ENCODE peak calls at places on chromosomes 1 and 21, in seven cellular contexts. One of them, this sample, is unnamed.

GRCh38 chr21:45611296-45611695 is 32.2 kb upstream of the PCBP3 start:
- DNase-seq in NCI-H345: no peak
- DNase-seq in AG08395: no peak
- DNase-seq in GM20000: no peak
- DNase-seq in CD8-positive, alpha-beta memory T cell: no peak
- DNase-seq in HFF-Myc: no peak
- DNase-seq in activated CD4-positive, alpha-beta T cell treated with anti-CD3 and anti-CD28 coated beads, Interleukin-2, amount 50 U/mL, for 24 hours: no peak
- DNase-seq in this sample: no peak

GRCh38 chr21:38306833-38307232 is 50.0 kb downstream of the KCNJ15 start:
- DNase-seq in NCI-H345: no peak
- DNase-seq in AG08395: no peak
- DNase-seq in GM20000: no peak
- DNase-seq in CD8-positive, alpha-beta memory T cell: no peak
- DNase-seq in HFF-Myc: peak
- DNase-seq in activated CD4-positive, alpha-beta T cell treated with anti-CD3 and anti-CD28 coated beads, Interleukin-2, amount 50 U/mL, for 24 hours: no peak
- DNase-seq in this sample: peak

GRCh38 chr1:24425922-24426321 is 10.3 kb downstream of the NIPAL3 start:
- DNase-seq in NCI-H345: no peak
- DNase-seq in AG08395: no peak
- DNase-seq in GM20000: no peak
- DNase-seq in CD8-positive, alpha-beta memory T cell: no peak
- DNase-seq in HFF-Myc: no peak
- DNase-seq in activated CD4-positive, alpha-beta T cell treated with anti-CD3 and anti-CD28 coated beads, Interleukin-2, amount 50 U/mL, for 24 hours: no peak
- DNase-seq in this sample: no peak

GRCh38 chr1:184945678-184946412 is 28.5 kb downstream of the NIBAN1 start:
- DNase-seq in NCI-H345: no peak
- DNase-seq in AG08395: peak
- DNase-seq in GM20000: peak
- DNase-seq in CD8-positive, alpha-beta memory T cell: no peak
- DNase-seq in HFF-Myc: no peak
- DNase-seq in activated CD4-positive, alpha-beta T cell treated with anti-CD3 and anti-CD28 coated beads, Interleukin-2, amount 50 U/mL, for 24 hours: no peak
- DNase-seq in this sample: peak

GRCh38 chr1:168609133-168609715 is 32.8 kb downstream of the XCL1 start:
- DNase-seq in NCI-H345: no peak
- DNase-seq in AG08395: peak
- DNase-seq in GM20000: no peak
- DNase-seq in CD8-positive, alpha-beta memory T cell: no peak
- DNase-seq in HFF-Myc: no peak
- DNase-seq in activated CD4-positive, alpha-beta T cell treated with anti-CD3 and anti-CD28 coated beads, Interleukin-2, amount 50 U/mL, for 24 hours: no peak
- DNase-seq in this sample: peak

GRCh38 chr21:31509108-31510017 is 150.1 kb upstream of the SOD1 start:
- DNase-seq in NCI-H345: peak
- DNase-seq in AG08395: no peak
- DNase-seq in GM20000: peak
- DNase-seq in CD8-positive, alpha-beta memory T cell: peak
- DNase-seq in HFF-Myc: no peak
- DNase-seq in activated CD4-positive, alpha-beta T cell treated with anti-CD3 and anti-CD28 coated beads, Interleukin-2, amount 50 U/mL, for 24 hours: peak
- DNase-seq in this sample: no peak

GRCh38 chr1:87926131-87926828 is 597.6 kb downstream of the LMO4 start:
- DNase-seq in NCI-H345: no peak
- DNase-seq in AG08395: no peak
- DNase-seq in GM20000: no peak
- DNase-seq in CD8-positive, alpha-beta memory T cell: no peak
- DNase-seq in HFF-Myc: no peak
- DNase-seq in activated CD4-positive, alpha-beta T cell treated with anti-CD3 and anti-CD28 coated beads, Interleukin-2, amount 50 U/mL, for 24 hours: no peak
- DNase-seq in this sample: no peak

GRCh38 chr1:41860771-41861170 is 58.0 kb downstream of the HIVEP3 start:
- DNase-seq in NCI-H345: no peak
- DNase-seq in AG08395: no peak
- DNase-seq in GM20000: no peak
- DNase-seq in CD8-positive, alpha-beta memory T cell: no peak
- DNase-seq in HFF-Myc: no peak
- DNase-seq in activated CD4-positive, alpha-beta T cell treated with anti-CD3 and anti-CD28 coated beads, Interleukin-2, amount 50 U/mL, for 24 hours: no peak
- DNase-seq in this sample: no peak

GRCh38 chr1:20448626-20449215 is 37.3 kb downstream of the CAMK2N1 start:
- DNase-seq in NCI-H345: no peak
- DNase-seq in AG08395: no peak
- DNase-seq in GM20000: no peak
- DNase-seq in CD8-positive, alpha-beta memory T cell: no peak
- DNase-seq in HFF-Myc: no peak
- DNase-seq in activated CD4-positive, alpha-beta T cell treated with anti-CD3 and anti-CD28 coated beads, Interleukin-2, amount 50 U/mL, for 24 hours: no peak
- DNase-seq in this sample: no peak

GRCh38 chr1:5707566-5708178 is 284.6 kb downstream of the NPHP4 start:
- DNase-seq in NCI-H345: peak
- DNase-seq in AG08395: no peak
- DNase-seq in GM20000: no peak
- DNase-seq in CD8-positive, alpha-beta memory T cell: no peak
- DNase-seq in HFF-Myc: no peak
- DNase-seq in activated CD4-positive, alpha-beta T cell treated with anti-CD3 and anti-CD28 coated beads, Interleukin-2, amount 50 U/mL, for 24 hours: no peak
- DNase-seq in this sample: no peak

GRCh38 chr1:94025383-94026340 is 95.3 kb downstream of the ABCA4 start:
- DNase-seq in NCI-H345: peak
- DNase-seq in AG08395: peak
- DNase-seq in GM20000: peak
- DNase-seq in CD8-positive, alpha-beta memory T cell: no peak
- DNase-seq in HFF-Myc: no peak
- DNase-seq in activated CD4-positive, alpha-beta T cell treated with anti-CD3 and anti-CD28 coated beads, Interleukin-2, amount 50 U/mL, for 24 hours: no peak
- DNase-seq in this sample: peak

GRCh38 chr1:32413507-32414185 is 19.4 kb upstream of the BSDC1 start:
- DNase-seq in NCI-H345: peak
- DNase-seq in AG08395: peak
- DNase-seq in GM20000: peak
- DNase-seq in CD8-positive, alpha-beta memory T cell: peak
- DNase-seq in HFF-Myc: peak
- DNase-seq in activated CD4-positive, alpha-beta T cell treated with anti-CD3 and anti-CD28 coated beads, Interleukin-2, amount 50 U/mL, for 24 hours: peak
- DNase-seq in this sample: peak

GRCh38 chr21:41674433-41674832 is 92.4 kb downstream of the RIPK4 start:
- DNase-seq in NCI-H345: no peak
- DNase-seq in AG08395: no peak
- DNase-seq in GM20000: no peak
- DNase-seq in CD8-positive, alpha-beta memory T cell: no peak
- DNase-seq in HFF-Myc: no peak
- DNase-seq in activated CD4-positive, alpha-beta T cell treated with anti-CD3 and anti-CD28 coated beads, Interleukin-2, amount 50 U/mL, for 24 hours: no peak
- DNase-seq in this sample: no peak

GRCh38 chr1:15089244-15089992 is 64.1 kb upstream of the TMEM51 start:
- DNase-seq in NCI-H345: no peak
- DNase-seq in AG08395: no peak
- DNase-seq in GM20000: no peak
- DNase-seq in CD8-positive, alpha-beta memory T cell: no peak
- DNase-seq in HFF-Myc: no peak
- DNase-seq in activated CD4-positive, alpha-beta T cell treated with anti-CD3 and anti-CD28 coated beads, Interleukin-2, amount 50 U/mL, for 24 hours: no peak
- DNase-seq in this sample: no peak

GRCh38 chr1:35097224-35097623 is 18.0 kb downstream of the ZMYM1 start:
- DNase-seq in NCI-H345: no peak
- DNase-seq in AG08395: peak
- DNase-seq in GM20000: no peak
- DNase-seq in CD8-positive, alpha-beta memory T cell: no peak
- DNase-seq in HFF-Myc: peak
- DNase-seq in activated CD4-positive, alpha-beta T cell treated with anti-CD3 and anti-CD28 coated beads, Interleukin-2, amount 50 U/mL, for 24 hours: no peak
- DNase-seq in this sample: no peak

GRCh38 chr1:166927701-166928100 is 47.6 kb downstream of the ILDR2 start:
- DNase-seq in NCI-H345: no peak
- DNase-seq in AG08395: no peak
- DNase-seq in GM20000: no peak
- DNase-seq in CD8-positive, alpha-beta memory T cell: no peak
- DNase-seq in HFF-Myc: no peak
- DNase-seq in activated CD4-positive, alpha-beta T cell treated with anti-CD3 and anti-CD28 coated beads, Interleukin-2, amount 50 U/mL, for 24 hours: no peak
- DNase-seq in this sample: no peak

GRCh38 chr1:226201029-226201593 is 14.6 kb upstream of the ACBD3 start:
- DNase-seq in NCI-H345: no peak
- DNase-seq in AG08395: no peak
- DNase-seq in GM20000: peak
- DNase-seq in CD8-positive, alpha-beta memory T cell: no peak
- DNase-seq in HFF-Myc: no peak
- DNase-seq in activated CD4-positive, alpha-beta T cell treated with anti-CD3 and anti-CD28 coated beads, Interleukin-2, amount 50 U/mL, for 24 hours: no peak
- DNase-seq in this sample: no peak

GRCh38 chr1:214154596-214155261 is 126.2 kb upstream of the SMYD2 start:
- DNase-seq in NCI-H345: no peak
- DNase-seq in AG08395: no peak
- DNase-seq in GM20000: no peak
- DNase-seq in CD8-positive, alpha-beta memory T cell: no peak
- DNase-seq in HFF-Myc: no peak
- DNase-seq in activated CD4-positive, alpha-beta T cell treated with anti-CD3 and anti-CD28 coated beads, Interleukin-2, amount 50 U/mL, for 24 hours: no peak
- DNase-seq in this sample: no peak